ENCODE peak calls at places on chromosomes 2 and 18, in seven cellular contexts. J is H1, D is neuronal stem cell, H is IMR-90, G is mesendoderm, U is trophoblast cell, W is mesenchymal stem cell. Q is an unnamed sample.

GRCh38 chr2:173099804-173100203 is 24.2 kb downstream of the MAP3K20 start:
- DNase-seq in W (no peak), J (no peak), H (no peak), D (no peak), G (peak; percentile 33), U (no peak), Q (no peak)

GRCh38 chr2:25215948-25216679 is 47.7 kb upstream of the POMC start:
- DNase-seq in J (peak; percentile 59), G (peak; percentile 90), H (no peak), W (peak; percentile 61), D (peak; percentile 56), U (peak; percentile 46), Q (peak; percentile 91)

GRCh38 chr2:42924436-42924897 is 132.1 kb upstream of the HAAO start:
- DNase-seq in D (no peak), H (no peak), U (no peak), J (no peak), G (no peak), W (no peak), Q (no peak)

GRCh38 chr2:170140561-170140960 is 37.4 kb upstream of the MYO3B start:
- DNase-seq in U (no peak), H (peak; percentile 17), D (no peak), J (no peak), W (no peak), G (no peak), Q (no peak)

GRCh38 chr2:72015281-72015680 is 132.4 kb downstream of the CYP26B1 start:
- DNase-seq in G (no peak), W (no peak), H (no peak), J (no peak), U (peak; percentile 25), D (no peak), Q (no peak)

GRCh38 chr2:180890781-180891180 is 89.6 kb upstream of the UBE2E3 start:
- DNase-seq in H (peak; percentile 1), U (no peak), W (no peak), D (no peak), G (no peak), J (no peak), Q (no peak)

GRCh38 chr2:108413731-108414130 is 35.3 kb upstream of the GCC2 start:
- DNase-seq in W (no peak), U (no peak), G (no peak), D (no peak), J (no peak), H (no peak), Q (no peak)

GRCh38 chr2:44150473-44150872 is 18.2 kb upstream of the PPM1B start:
- DNase-seq in G (peak; percentile 51), H (no peak), D (no peak), W (no peak), J (no peak), U (peak; percentile 96), Q (no peak)

GRCh38 chr2:43110442-43110871 is 115.9 kb downstream of the ZFP36L2 start:
- DNase-seq in J (no peak), G (no peak), W (peak; percentile 54), U (no peak), H (peak; percentile 85), D (peak; percentile 32), Q (no peak)

GRCh38 chr18:51890762-51891161 is 449.2 kb upstream of the DCC start:
- DNase-seq in W (no peak), U (no peak), D (no peak), J (no peak), H (peak; percentile 0), G (no peak), Q (no peak)

GRCh38 chr2:98869868-98870267 is 66.2 kb downstream of the CRACDL start:
- DNase-seq in H (no peak), D (no peak), U (no peak), G (no peak), W (no peak), J (no peak), Q (no peak)

GRCh38 chr2:213764849-213765248 is 480.6 kb downstream of the SPAG16 start:
- DNase-seq in J (no peak), U (no peak), G (no peak), H (no peak), W (no peak), D (no peak), Q (no peak)

GRCh38 chr18:58195278-58195721 is 151.3 kb downstream of the NEDD4L start:
- DNase-seq in J (no peak), D (no peak), U (no peak), H (no peak), W (no peak), G (peak; percentile 77), Q (peak; percentile 77)

GRCh38 chr2:67389286-67389685 is 7.8 kb upstream of the ETAA1 start:
- DNase-seq in D (no peak), G (peak; percentile 53), U (no peak), H (peak; percentile 70), W (no peak), J (no peak), Q (no peak)

GRCh38 chr2:190978389-190979053 is 35.5 kb downstream of the STAT1 start:
- DNase-seq in H (peak; percentile 85), D (no peak), J (no peak), W (peak; percentile 40), U (no peak), G (no peak), Q (no peak)

GRCh38 chr2:149388120-149388816 is 57.9 kb downstream of the LYPD6 start:
- DNase-seq in H (no peak), U (no peak), J (peak; percentile 13), D (no peak), G (peak; percentile 78), W (no peak), Q (peak; percentile 35)

GRCh38 chr2:158797963-158798700 is 3.0 kb downstream of the DAPL1 start:
- DNase-seq in J (no peak), D (no peak), H (no peak), W (no peak), U (no peak), G (no peak), Q (no peak)

GRCh38 chr2:152344561-152345195 is 9.7 kb downstream of the FMNL2 start:
- DNase-seq in W (no peak), U (no peak), J (no peak), D (no peak), G (no peak), H (no peak), Q (no peak)

GRCh38 chr2:43559391-43560230 is 36.2 kb downstream of the THADA start:
- DNase-seq in D (no peak), J (no peak), W (no peak), H (no peak), U (no peak), G (no peak), Q (no peak)

GRCh38 chr2:133389569-133389968 is 178.7 kb downstream of the NCKAP5 start:
- DNase-seq in J (no peak), D (no peak), G (no peak), U (no peak), H (no peak), W (no peak), Q (no peak)

GRCh38 chr2:131045286-131045924 is 47.9 kb downstream of the FAM168B start:
- DNase-seq in J (no peak), D (no peak), G (no peak), W (no peak), U (no peak), H (no peak), Q (no peak)

GRCh38 chr2:217834057-217834620 is 168.7 kb downstream of the TNS1 start:
- DNase-seq in W (no peak), J (no peak), D (no peak), G (no peak), H (no peak), U (no peak), Q (no peak)

DNA sequence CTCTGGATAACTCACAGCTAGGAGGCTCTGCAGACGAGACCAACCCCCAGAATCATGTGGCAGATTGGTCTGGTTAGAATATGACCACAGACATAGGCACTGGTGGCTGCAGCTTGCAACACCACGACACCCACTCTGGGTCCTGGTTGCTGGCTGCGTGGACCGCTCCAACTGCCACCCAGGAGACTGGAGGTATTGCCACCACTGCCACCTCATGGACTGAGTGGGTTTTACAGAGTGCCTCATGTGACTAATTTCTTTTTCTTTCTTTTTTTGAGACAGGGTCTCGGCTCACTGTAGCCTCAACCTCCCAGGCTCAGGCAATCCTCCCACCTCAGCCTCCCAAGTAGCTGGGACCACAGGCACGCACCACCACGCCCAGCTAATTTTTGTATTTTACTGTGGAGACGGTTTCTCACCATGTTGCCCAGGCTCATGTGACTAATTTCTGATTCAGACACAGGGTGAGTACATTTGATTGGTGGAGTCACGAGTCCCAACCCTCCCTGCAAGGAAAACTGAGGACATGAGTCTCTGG is 29.9 kb upstream of the NT5DC4 start:
- DNase-seq in W (peak; percentile 68), J (peak; percentile 7), G (peak; percentile 71), U (peak; percentile 62), D (no peak), H (peak; percentile 59), Q (peak; percentile 52)
- H3K18ac ChIP-seq in W (peak overlapping the region; percentile 38), J (no peak overlapping the region), G (no peak overlapping the region), U (no peak overlapping the region), D (no peak overlapping the region), H (no peak overlapping the region), Q (no peak overlapping the region)

GRCh38 chr2:233867993-233868532 is at the start of gene MSL3B:
- DNase-seq in W (peak; percentile 57), H (peak; percentile 42), J (no peak), G (peak; percentile 67), U (peak; percentile 46), D (peak; percentile 26), Q (peak; percentile 61)
- H3K79me1 ChIP-seq in W (no peaks in the 10 kb centered on the region), H (peaks cover 7% of the 10 kb centered on the region), J (no peaks in the 10 kb centered on the region), G (no peaks in the 10 kb centered on the region), U (peaks cover 4% of the 10 kb centered on the region), D (peaks cover 1% of the 10 kb centered on the region), Q (no peaks in the 10 kb centered on the region)

GRCh38 chr2:209380278-209380677 is 43.6 kb upstream of the MAP2 start:
- DNase-seq in W (no peak), U (no peak), H (no peak), D (no peak), G (no peak), J (no peak), Q (no peak)

GRCh38 chr2:209371407-209371806 is 52.4 kb upstream of the MAP2 start:
- DNase-seq in G (no peak), D (no peak), U (no peak), J (no peak), W (no peak), H (no peak), Q (no peak)

DNA sequence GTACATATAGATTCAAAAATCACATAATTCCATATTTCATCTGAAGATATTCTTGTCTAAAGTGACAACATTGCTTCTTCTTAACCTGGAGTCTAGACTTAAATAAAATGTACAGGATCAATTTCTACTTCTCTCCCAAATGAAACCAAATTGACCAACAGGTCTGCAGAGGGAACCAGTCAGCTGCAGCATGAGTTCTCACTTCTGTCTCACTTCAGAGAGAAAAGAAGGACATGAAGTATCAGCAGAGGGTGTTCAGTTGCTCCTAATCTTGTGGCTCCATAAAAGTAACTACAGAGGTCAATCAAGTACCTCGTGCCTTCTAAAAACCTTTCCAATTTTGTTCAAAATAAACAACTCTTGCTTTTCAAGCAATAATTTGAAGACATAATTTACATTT is 47.2 kb upstream of the MAP2 start:
- DNase-seq in H (no peak), J (no peak), U (no peak), G (no peak), W (no peak), D (no peak), Q (no peak)
- H2BK120ac ChIP-seq in H (no peak overlapping the region), J (no peak overlapping the region), U (no peak overlapping the region), G (no peak overlapping the region), W (no peak overlapping the region), D (no peak overlapping the region), Q (no peak overlapping the region)

DNA sequence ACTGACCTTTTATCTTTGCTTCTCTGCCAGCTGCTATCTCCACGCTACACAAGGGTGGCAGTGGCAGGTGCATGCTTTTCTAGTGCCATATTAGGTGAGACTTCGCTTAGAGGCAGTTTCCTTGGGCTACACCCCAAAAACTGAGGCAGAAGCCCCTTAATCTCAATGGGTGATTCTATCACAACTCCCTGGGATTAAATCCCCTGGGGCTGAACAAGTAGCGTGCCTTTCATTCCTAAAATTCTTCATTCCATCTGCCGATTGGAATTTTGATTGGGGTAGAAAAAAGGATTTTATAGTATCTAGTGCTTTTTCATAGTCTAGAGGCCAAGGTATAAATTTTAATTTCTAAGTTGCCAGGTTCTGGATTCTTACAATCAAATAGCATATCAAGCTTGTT is 1040.5 kb upstream of the ACVR2A start:
- DNase-seq in H (no peak), U (no peak), G (peak; percentile 42), W (no peak), J (no peak), D (no peak), Q (no peak)
- H3K18ac ChIP-seq in H (no peak overlapping the region), U (no peak overlapping the region), G (no peak overlapping the region), W (no peak overlapping the region), J (no peak overlapping the region), D (no peak overlapping the region), Q (no peak overlapping the region)